ENCODE peak calls at places on chromosomes 13 and 19, in ten cellular contexts. J, X, P, H, F, N, V, C, D and R are unnamed samples.

GRCh38 chr19:32676186-32676894 is 692 bp downstream of the RGS9BP start:
- DNase-seq in H (no peak), F (peak; percentile 12), X (peak; percentile 57), C (peak; percentile 52), N (peak; percentile 48), D (no peak), P (no peak), J (no peak), V (no peak), R (no peak)

GRCh38 chr19:42516771-42517170 is 11.5 kb downstream of the CEACAM1 start:
- DNase-seq in J (no peak), N (no peak), H (no peak), C (no peak), F (no peak), X (no peak), D (no peak), P (no peak), V (no peak), R (no peak)

GRCh38 chr13:112965573-112966115 is 3.4 kb upstream of the MCF2L start:
- DNase-seq in H (no peak), J (no peak), X (no peak), C (no peak), D (no peak), P (no peak), V (no peak), N (no peak), F (no peak), R (no peak)

GRCh38 chr13:112661291-112661690 is 28.5 kb upstream of the ATP11A start:
- DNase-seq in V (no peak), D (no peak), H (no peak), N (no peak), C (no peak), P (no peak), X (no peak), F (no peak), J (no peak), R (no peak)

GRCh38 chr19:6062274-6062673 is 48.0 kb downstream of the RFX2 start:
- DNase-seq in D (no peak), F (peak; percentile 99), P (peak; percentile 32), X (no peak), J (no peak), V (peak; percentile 84), H (peak; percentile 88), N (no peak), C (no peak), R (no peak)

GRCh38 chr13:106566682-106567420 is 1.1 kb downstream of the ARGLU1 start:
- DNase-seq in H (peak; percentile 80), V (peak; percentile 72), P (peak; percentile 40), F (peak; percentile 61), N (peak; percentile 81), D (no peak), C (peak; percentile 65), J (peak; percentile 59), X (peak; percentile 70), R (peak; percentile 19)

GRCh38 chr19:47113446-47114348 is at the start of gene ZC3H4:
- DNase-seq in V (peak; percentile 98), J (peak; percentile 92), D (peak; percentile 55), N (peak; percentile 96), X (peak; percentile 89), H (peak; percentile 98), F (peak; percentile 94), P (peak; percentile 92), C (peak; percentile 92), R (peak; percentile 46)

GRCh38 chr13:43546821-43547220 is 240.0 kb downstream of the ENOX1 start:
- DNase-seq in H (no peak), N (peak; percentile 51), J (no peak), X (no peak), D (no peak), V (no peak), C (no peak), P (no peak), F (no peak), R (no peak)

GRCh38 chr19:58374200-58374599 is 6.6 kb downstream of the ZNF837 start:
- DNase-seq in V (no peak), J (no peak), N (no peak), H (no peak), P (no peak), C (no peak), D (no peak), X (no peak), F (no peak), R (no peak)

GRCh38 chr13:79593121-79593520 is 112.2 kb downstream of the NDFIP2 start:
- DNase-seq in N (no peak), F (no peak), H (no peak), V (no peak), C (no peak), P (no peak), D (no peak), J (no peak), X (no peak), R (no peak)

GRCh38 chr13:48446454-48446853 is 33.5 kb upstream of the LPAR6 start:
- DNase-seq in F (peak; percentile 91), X (no peak), V (no peak), P (peak; percentile 74), D (no peak), N (no peak), C (peak; percentile 66), J (no peak), H (no peak), R (no peak)

GRCh38 chr13:38687246-38688229 is 661 bp downstream of the FREM2 start:
- DNase-seq in X (peak; percentile 6), V (no peak), J (no peak), D (no peak), P (peak; percentile 36), C (peak; percentile 34), F (no peak), H (no peak), N (peak; percentile 41), R (no peak)

GRCh38 chr13:38686635-38687245 is at the start of gene FREM2:
- DNase-seq in P (peak; percentile 40), F (no peak), H (no peak), X (peak; percentile 4), V (peak; percentile 64), C (peak; percentile 76), J (no peak), D (no peak), N (peak; percentile 98), R (no peak)

GRCh38 chr13:38688674-38689073 is 1.8 kb downstream of the FREM2 start:
- DNase-seq in F (no peak), V (no peak), X (no peak), J (no peak), N (no peak), P (no peak), D (no peak), H (no peak), C (no peak), R (no peak)

GRCh38 chr13:38684714-38685113 is 2.2 kb upstream of the FREM2 start:
- DNase-seq in H (no peak), J (no peak), V (no peak), N (peak; percentile 54), C (no peak), F (no peak), X (no peak), D (no peak), P (no peak), R (no peak)

GRCh38 chr13:38685974-38686571 is 804 bp upstream of the FREM2 start:
- DNase-seq in J (no peak), P (peak; percentile 19), X (no peak), V (no peak), C (peak; percentile 52), F (no peak), H (no peak), N (peak; percentile 77), D (no peak), R (no peak)
- H3K4me3 ChIP-seq in J (peak overlapping the region; percentile 65), P (peak overlapping the region; percentile 42), X (no peak overlapping the region), V (no peak overlapping the region), C (peak overlapping the region; percentile 51), F (no peak overlapping the region), H (peak overlapping the region; percentile 59), N (peak overlapping the region; percentile 67), D (no peak overlapping the region), R (peak overlapping the region; percentile 3)

GRCh38 chr13:91348906-91349435 is 1.5 kb downstream of the MIR17HG start:
- DNase-seq in X (peak; percentile 94), N (peak; percentile 87), H (peak; percentile 97), F (peak; percentile 89), C (peak; percentile 89), V (peak; percentile 96), D (peak; percentile 29), J (peak; percentile 95), P (peak; percentile 91), R (peak; percentile 58)
- H3K4me3 ChIP-seq in X (peak overlapping the region; percentile 85), N (peak overlapping the region; percentile 90), H (peak overlapping the region; percentile 85), F (peak overlapping the region; percentile 100), C (peak overlapping the region; percentile 73), V (no peak overlapping the region), D (peak overlapping the region; percentile 45), J (peak overlapping the region; percentile 89), P (peak overlapping the region; percentile 72), R (peak overlapping the region; percentile 90)

GRCh38 chr19:35140898-35141626 is 2.0 kb upstream of the FXYD7 start:
- DNase-seq in F (peak; percentile 79), X (peak; percentile 84), N (peak; percentile 95), D (no peak), H (peak; percentile 96), P (peak; percentile 85), C (peak; percentile 94), V (peak; percentile 93), J (peak; percentile 92), R (peak; percentile 67)
- H3K4me3 ChIP-seq in F (no peak overlapping the region), X (no peak overlapping the region), N (no peak overlapping the region), D (no peak overlapping the region), H (peak overlapping the region; percentile 66), P (no peak overlapping the region), C (no peak overlapping the region), V (no peak overlapping the region), J (peak overlapping the region; percentile 69), R (peak overlapping the region; percentile 35)

GRCh38 chr13:31898383-31899071 is 133.0 kb upstream of the FRY start:
- DNase-seq in X (no peak), N (no peak), V (no peak), F (no peak), P (peak; percentile 33), J (no peak), D (no peak), C (no peak), H (no peak), R (no peak)

GRCh38 chr13:31895687-31896086 is 135.9 kb upstream of the FRY start:
- DNase-seq in F (no peak), H (no peak), N (no peak), P (no peak), X (no peak), V (no peak), D (no peak), J (no peak), C (no peak), R (no peak)

GRCh38 chr13:31894931-31895330 is 136.6 kb upstream of the FRY start:
- DNase-seq in H (no peak), C (no peak), X (no peak), F (no peak), V (no peak), J (no peak), N (no peak), P (no peak), D (no peak), R (no peak)

GRCh38 chr13:31891472-31891871 is 140.1 kb upstream of the FRY start:
- DNase-seq in X (no peak), D (no peak), J (no peak), H (no peak), C (peak; percentile 19), V (no peak), N (no peak), P (no peak), F (peak; percentile 33), R (no peak)

DNA sequence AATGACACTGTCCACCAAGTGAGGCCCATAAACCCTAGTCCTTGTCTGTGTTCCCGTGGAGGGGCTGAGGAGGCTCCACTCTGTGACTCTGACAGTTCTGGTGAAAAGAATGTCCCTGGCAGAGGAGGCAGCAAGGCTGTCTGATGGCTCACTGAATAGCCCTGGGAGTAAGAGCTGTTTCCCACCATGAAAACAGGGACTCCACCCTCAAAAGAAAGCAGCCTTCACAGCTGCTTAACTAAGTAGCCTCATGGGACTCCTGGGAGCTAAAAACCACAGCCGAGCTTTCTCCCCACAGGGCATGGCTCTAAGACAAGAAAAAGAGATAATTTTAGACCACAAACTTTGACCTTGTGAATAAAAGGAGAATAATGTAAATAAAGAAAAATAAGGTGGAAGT is 135.1 kb upstream of the FRY start:
- DNase-seq in P (peak; percentile 89), J (peak; percentile 42), C (no peak), D (peak; percentile 84), F (no peak), X (no peak), H (peak; percentile 74), N (peak; percentile 13), V (no peak), R (no peak)
- H3K4me3 ChIP-seq in P (no peak overlapping the region), J (peak overlapping the region; percentile 22), C (no peak overlapping the region), D (no peak overlapping the region), F (no peak overlapping the region), X (no peak overlapping the region), H (no peak overlapping the region), N (no peak overlapping the region), V (no peak overlapping the region), R (no peak overlapping the region)